ENCODE peak calls at places on chromosomes 4 and X, in seven cellular contexts. D, W, T, Y, U, X and G are unnamed samples.

GRCh38 chr4:119666653-119667091 is 38.1 kb upstream of the PDE5A start:
- DNase-seq in T (no peak), D (no peak), U (peak; percentile 8), Y (no peak), W (no peak), X (no peak), G (peak; percentile 87)

GRCh38 chrX:153411255-153411987 is at the start of gene ZFP92:
- DNase-seq in D (no peak), T (peak; percentile 79), W (peak; percentile 13), X (no peak), U (no peak), Y (peak; percentile 63), G (peak; percentile 26)

GRCh38 chr4:85092943-85093342 is 126.5 kb upstream of the WDFY3 start:
- DNase-seq in Y (no peak), T (no peak), U (no peak), D (no peak), X (no peak), W (no peak), G (no peak)

GRCh38 chrX:136200466-136200865 is 50.7 kb downstream of the MAP7D3 start:
- DNase-seq in D (peak; percentile 47), Y (no peak), W (no peak), T (no peak), X (no peak), U (no peak), G (no peak)

GRCh38 chrX:50211510-50211909 is 6.9 kb downstream of the CCNB3 start:
- DNase-seq in U (no peak), X (no peak), Y (no peak), D (no peak), T (no peak), W (no peak), G (peak; percentile 48)

GRCh38 chr4:139214039-139214534 is 37.1 kb upstream of the ELF2 start:
- DNase-seq in W (peak; percentile 86), Y (no peak), D (no peak), X (peak; percentile 65), T (no peak), U (peak; percentile 55), G (peak; percentile 94)

GRCh38 chrX:11393949-11394654 is 100.9 kb downstream of the AMELX start:
- DNase-seq in U (no peak), T (no peak), X (no peak), W (no peak), Y (no peak), D (no peak), G (no peak)

GRCh38 chr4:55980725-55981124 is 32.0 kb downstream of the CEP135 start:
- DNase-seq in Y (no peak), D (no peak), W (no peak), T (no peak), X (peak; percentile 21), U (no peak), G (no peak)

GRCh38 chr4:6179362-6179761 is 21.0 kb downstream of the JAKMIP1 start:
- DNase-seq in T (no peak), Y (no peak), X (no peak), U (no peak), D (no peak), W (peak; percentile 5), G (no peak)

GRCh38 chrX:49075347-49075746 is 1.5 kb upstream of the PRAF2 start:
- DNase-seq in Y (no peak), D (no peak), X (no peak), U (no peak), W (no peak), T (no peak), G (no peak)

GRCh38 chr4:24105183-24106039 is 215.6 kb upstream of the PPARGC1A start:
- DNase-seq in W (no peak), T (no peak), U (no peak), D (peak; percentile 95), Y (no peak), X (no peak), G (no peak)

GRCh38 chr4:157043131-157043530 is 32.8 kb upstream of the GLRB start:
- DNase-seq in Y (no peak), T (no peak), X (no peak), U (peak; percentile 59), W (no peak), D (peak; percentile 60), G (peak; percentile 25)

GRCh38 chr4:7828011-7828720 is 111.5 kb downstream of the AFAP1 start:
- DNase-seq in U (no peak), W (peak; percentile 67), X (no peak), T (no peak), D (peak; percentile 100), Y (peak; percentile 85), G (no peak)

GRCh38 chrX:39491548-39492297 is 606.0 kb downstream of the BCOR start:
- DNase-seq in D (no peak), X (peak; percentile 58), Y (no peak), U (no peak), T (no peak), W (peak; percentile 10), G (no peak)

GRCh38 chrX:119266364-119266995 is 30.4 kb downstream of the PGRMC1 start:
- DNase-seq in D (no peak), X (no peak), W (peak; percentile 3), T (no peak), Y (no peak), U (peak; percentile 23), G (peak; percentile 55)

GRCh38 chrX:108134724-108135123 is 43.1 kb downstream of the ATG4A start:
- DNase-seq in W (no peak), U (no peak), Y (no peak), D (no peak), T (no peak), X (no peak), G (no peak)

GRCh38 chrX:23756165-23756564 is 13.1 kb upstream of the ACOT9 start:
- DNase-seq in X (peak; percentile 50), Y (no peak), U (peak; percentile 80), D (peak; percentile 30), T (no peak), W (peak; percentile 67), G (peak; percentile 59)

GRCh38 chrX:70434914-70435586 is 9.6 kb upstream of the DLG3 start:
- DNase-seq in D (peak; percentile 59), W (peak; percentile 11), T (no peak), X (no peak), Y (peak; percentile 57), U (peak; percentile 58), G (no peak)

GRCh38 chrX:13761606-13762005 is 27.1 kb downstream of the OFD1 start:
- DNase-seq in W (no peak), T (no peak), Y (no peak), D (no peak), X (no peak), U (no peak), G (peak; percentile 56)

GRCh38 chrX:13763489-13763888 is 28.9 kb downstream of the OFD1 start:
- DNase-seq in U (no peak), X (no peak), T (no peak), Y (no peak), W (peak; percentile 2), D (no peak), G (no peak)

GRCh38 chrX:13764284-13764683 is 29.7 kb downstream of the OFD1 start:
- DNase-seq in X (no peak), T (no peak), D (no peak), W (no peak), U (no peak), Y (no peak), G (no peak)

GRCh38 chrX:13762015-13762414 is 27.5 kb downstream of the OFD1 start:
- DNase-seq in X (no peak), T (no peak), D (no peak), Y (no peak), U (no peak), W (no peak), G (no peak)

GRCh38 chrX:13764765-13765164 is 30.2 kb downstream of the OFD1 start:
- DNase-seq in Y (no peak), T (no peak), D (peak; percentile 8), X (no peak), W (peak; percentile 52), U (peak; percentile 51), G (no peak)
- H3K4me1 ChIP-seq in Y (no peaks in the 10 kb centered on the region), T (peaks cover 16% of the 10 kb centered on the region), D (no peaks in the 10 kb centered on the region), X (peaks cover 14% of the 10 kb centered on the region), W (peaks cover 16% of the 10 kb centered on the region), U (peaks cover 4% of the 10 kb centered on the region), G (peaks cover 19% of the 10 kb centered on the region)

GRCh38 chrX:3678287-3678686 is 35.2 kb downstream of the PRKX start:
- DNase-seq in W (no peak), T (no peak), D (peak; percentile 39), Y (no peak), U (no peak), X (no peak), G (no peak)
- H3K4me1 ChIP-seq in W (no peaks in the 10 kb centered on the region), T (no peaks in the 10 kb centered on the region), D (no peaks in the 10 kb centered on the region), Y (peaks cover 1% of the 10 kb centered on the region), U (peaks cover 9% of the 10 kb centered on the region), X (no peaks in the 10 kb centered on the region), G (no peaks in the 10 kb centered on the region)

DNA sequence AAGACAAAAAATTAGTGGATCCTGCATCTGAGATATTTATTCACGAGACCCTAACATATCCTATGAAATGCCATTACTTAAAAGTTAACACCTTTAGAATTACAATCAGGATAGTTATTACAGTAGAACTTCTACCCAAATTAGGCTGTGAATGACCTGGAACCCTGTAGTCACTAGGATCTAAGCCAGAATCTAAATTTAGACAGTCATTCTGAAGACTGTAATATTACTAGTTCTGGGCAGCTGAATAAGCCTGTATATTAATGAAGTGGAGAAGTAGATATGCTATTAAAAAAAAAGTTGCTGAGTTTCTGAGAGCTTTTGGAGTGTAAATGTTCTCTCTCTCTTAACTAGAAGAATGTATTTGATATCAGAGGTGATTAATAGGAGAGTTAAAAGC is 67.0 kb downstream of the FAM13A start:
- DNase-seq in T (no peak), X (no peak), W (no peak), D (peak; percentile 49), Y (no peak), U (no peak), G (no peak)
- H3K4me1 ChIP-seq in T (peaks cover 9% of the 10 kb centered on the region), X (no peaks in the 10 kb centered on the region), W (peaks cover 5% of the 10 kb centered on the region), D (peaks cover 6% of the 10 kb centered on the region), Y (no peaks in the 10 kb centered on the region), U (no peaks in the 10 kb centered on the region), G (no peaks in the 10 kb centered on the region)

GRCh38 chr4:77010841-77011354 is 61.3 kb downstream of the SEPTIN11 start:
- DNase-seq in T (no peak), Y (no peak), U (no peak), W (no peak), D (peak; percentile 88), X (no peak), G (no peak)

GRCh38 chr4:77009511-77010120 is 60.1 kb downstream of the SEPTIN11 start:
- DNase-seq in U (no peak), T (no peak), X (no peak), Y (no peak), D (no peak), W (no peak), G (no peak)

GRCh38 chr4:77003400-77003799 is 53.8 kb downstream of the SEPTIN11 start:
- DNase-seq in X (no peak), W (no peak), Y (no peak), T (no peak), U (no peak), D (no peak), G (no peak)

GRCh38 chr4:77007358-77008230 is 58.0 kb downstream of the SEPTIN11 start:
- DNase-seq in D (peak; percentile 79), X (no peak), Y (no peak), T (no peak), W (peak; percentile 21), U (no peak), G (no peak)

DNA sequence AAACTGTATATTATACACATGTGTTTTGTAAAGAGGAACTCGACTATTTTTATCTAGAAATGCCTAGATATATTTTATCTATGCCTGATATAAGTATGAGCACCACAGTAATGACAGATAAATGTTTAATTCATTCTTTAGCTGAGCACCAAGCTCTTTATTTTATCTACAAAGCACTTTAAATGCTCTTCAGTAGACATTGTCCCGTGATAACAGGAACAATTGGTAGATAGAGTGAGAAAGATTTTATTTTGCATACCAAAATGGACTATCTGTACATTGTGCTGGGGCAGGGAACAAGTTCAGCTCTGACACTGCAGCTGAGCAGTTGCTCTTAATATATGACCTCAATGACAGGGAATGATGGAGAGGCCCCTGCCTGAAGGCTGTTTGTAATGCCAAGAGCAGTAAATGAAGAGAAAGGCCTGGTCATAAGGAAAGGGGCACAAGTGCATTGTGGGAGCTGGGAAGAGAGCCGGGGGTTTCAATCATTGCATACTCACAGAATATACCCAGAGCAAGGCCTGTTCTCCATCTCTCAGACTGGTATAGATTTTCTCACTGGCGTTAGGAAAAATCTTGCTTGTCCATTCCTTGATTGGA is 57.3 kb downstream of the SEPTIN11 start:
- DNase-seq in T (no peak), D (no peak), W (no peak), Y (no peak), U (peak; percentile 72), X (no peak), G (no peak)
- H3K4me1 ChIP-seq in T (peaks cover 37% of the 10 kb centered on the region), D (peaks cover 48% of the 10 kb centered on the region), W (peaks cover 15% of the 10 kb centered on the region), Y (peaks cover 4% of the 10 kb centered on the region), U (peaks cover 37% of the 10 kb centered on the region), X (peaks cover 13% of the 10 kb centered on the region), G (peaks cover 5% of the 10 kb centered on the region)